ENCODE peak calls at places on chromosome 18, in seven cellular contexts. M is right lobe of liver, Q is neural progenitor cell, D is cardiac muscle cell, W is small intestine, C is mammary epithelial cell, O is left lung. X is an unnamed sample.

GRCh38 chr18:75123113-75123512 is 85.8 kb downstream of the PTGR3 start:
- DNase-seq in O (no peak), M (no peak), W (no peak), D (no peak), C (no peak), Q (no peak), X (no peak)

GRCh38 chr18:24725644-24726043 is 265.2 kb downstream of the HRH4 start:
- DNase-seq in C (no peak), Q (peak; percentile 30), W (no peak), D (no peak), M (no peak), O (no peak), X (no peak)

GRCh38 chr18:74310411-74310810 is 5.2 kb upstream of the C18orf63 start:
- DNase-seq in M (no peak), O (no peak), W (peak; percentile 70), D (peak; percentile 56), C (peak; percentile 65), Q (no peak), X (peak; percentile 69)

GRCh38 chr18:45359275-45360009 is 255.8 kb upstream of the SLC14A2 start:
- DNase-seq in Q (no peak), M (no peak), C (no peak), O (peak; percentile 44), D (no peak), W (peak; percentile 91), X (no peak)

GRCh38 chr18:78427081-78427480 is 552.5 kb upstream of the SALL3 start:
- DNase-seq in D (no peak), Q (no peak), O (no peak), W (no peak), C (no peak), M (no peak), X (no peak)

GRCh38 chr18:2534906-2535305 is 36.4 kb downstream of the METTL4 start:
- DNase-seq in D (no peak), C (no peak), W (no peak), M (no peak), O (no peak), Q (no peak), X (no peak)

GRCh38 chr18:5503740-5504139 is 40.1 kb downstream of the EPB41L3 start:
- DNase-seq in Q (no peak), D (no peak), M (no peak), C (no peak), O (no peak), W (no peak), X (no peak)

GRCh38 chr18:34592961-34593382 is 117.1 kb upstream of the DTNA start:
- DNase-seq in D (peak; percentile 71), W (peak; percentile 11), M (no peak), O (no peak), C (peak; percentile 76), Q (peak; percentile 50), X (no peak)

GRCh38 chr18:76405761-76406356 is 89.2 kb downstream of the ZNF516 start:
- DNase-seq in M (no peak), D (peak; percentile 66), Q (peak; percentile 71), W (no peak), C (peak; percentile 27), O (no peak), X (peak; percentile 67)

GRCh38 chr18:34514238-34514637 is 195.9 kb upstream of the DTNA start:
- DNase-seq in M (no peak), Q (no peak), D (no peak), O (no peak), C (peak; percentile 82), W (no peak), X (peak; percentile 79)

GRCh38 chr18:74482697-74483096 is 13.5 kb upstream of the CNDP2 start:
- DNase-seq in Q (no peak), W (no peak), M (no peak), C (no peak), O (no peak), D (no peak), X (no peak)

GRCh38 chr18:33761363-33761762 is 183.3 kb downstream of the ASXL3 start:
- DNase-seq in W (peak; percentile 35), D (peak; percentile 40), M (no peak), C (peak; percentile 12), Q (peak; percentile 15), O (no peak), X (peak; percentile 4)

GRCh38 chr18:7750095-7750663 is 183.1 kb downstream of the PTPRM start:
- DNase-seq in C (no peak), O (no peak), Q (no peak), W (no peak), M (no peak), D (no peak), X (no peak)

GRCh38 chr18:11654736-11655604 is 34.1 kb upstream of the GNAL start:
- DNase-seq in Q (peak; percentile 79), C (peak; percentile 54), M (no peak), D (peak; percentile 44), W (peak; percentile 28), O (peak; percentile 43), X (peak; percentile 62)

GRCh38 chr18:57780318-57781127 is 22.6 kb downstream of the ATP8B1 start:
- DNase-seq in D (peak; percentile 88), C (peak; percentile 76), O (no peak), W (no peak), Q (no peak), M (no peak), X (peak; percentile 82)

GRCh38 chr18:32717151-32717550 is 55.7 kb downstream of the KLHL14 start:
- DNase-seq in Q (no peak), O (no peak), W (no peak), M (no peak), D (no peak), C (no peak), X (no peak)

GRCh38 chr18:49135871-49136270 is 185.1 kb upstream of the SMAD7 start:
- DNase-seq in O (no peak), Q (no peak), M (no peak), W (no peak), C (peak; percentile 12), D (peak; percentile 21), X (peak; percentile 22)

GRCh38 chr18:29226201-29226600 is 1049.3 kb upstream of the CDH2 start:
- DNase-seq in W (no peak), Q (no peak), O (no peak), M (no peak), C (peak; percentile 42), D (peak; percentile 42), X (peak; percentile 25)

GRCh38 chr18:76351961-76352581 is 143.0 kb downstream of the ZNF516 start:
- DNase-seq in D (peak; percentile 91), Q (no peak), W (peak; percentile 3), C (peak; percentile 54), O (peak; percentile 51), M (no peak), X (peak; percentile 29)

GRCh38 chr18:21064347-21064746 is 47.3 kb downstream of the ROCK1 start:
- DNase-seq in O (no peak), M (no peak), Q (no peak), W (no peak), D (peak; percentile 8), C (no peak), X (no peak)

GRCh38 chr18:45958730-45959129 is 8.4 kb downstream of the EPG5 start:
- DNase-seq in O (no peak), Q (no peak), D (no peak), C (peak; percentile 29), W (no peak), M (no peak), X (peak; percentile 23)

GRCh38 chr18:74819433-74820059 is 221.9 kb downstream of the ZNF407 start:
- DNase-seq in O (no peak), D (no peak), W (peak; percentile 16), Q (peak; percentile 88), C (no peak), M (no peak), X (peak; percentile 45)

DNA sequence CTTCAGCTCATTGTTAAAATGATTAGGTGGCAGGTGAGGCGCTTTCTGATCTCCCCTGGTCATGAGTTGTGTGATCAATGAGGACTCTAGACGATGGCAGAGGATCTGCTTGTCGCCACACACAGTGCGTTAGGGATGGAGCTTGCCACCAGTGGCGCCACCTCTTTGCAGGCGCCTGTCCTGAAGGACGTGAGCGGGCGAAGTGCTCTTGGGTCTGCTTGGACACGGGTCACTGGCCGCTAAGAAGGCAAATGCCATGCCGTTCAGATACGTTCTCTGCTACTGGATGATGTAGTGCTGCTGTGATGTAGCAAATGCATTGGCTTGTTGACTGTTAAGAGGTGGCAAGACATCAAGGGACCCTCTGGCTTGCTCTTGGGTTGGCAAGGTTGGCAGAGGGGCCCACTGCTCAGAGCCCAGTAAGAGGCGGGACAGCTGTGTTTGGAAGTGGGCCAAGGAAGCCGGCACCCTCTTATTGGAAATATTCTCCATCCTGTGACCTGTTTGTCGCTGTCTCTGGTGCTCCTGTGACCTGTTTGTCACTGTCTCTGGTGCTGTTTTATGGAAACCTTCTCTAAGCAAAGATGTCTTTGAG is 14.5 kb downstream of the LDLRAD4 start:
- DNase-seq in C (no peak), O (no peak), Q (no peak), M (no peak), W (no peak), D (no peak), X (no peak)
- H3K4me3 ChIP-seq in C (no peak overlapping the region), O (no peak overlapping the region), Q (no peak overlapping the region), M (no peak overlapping the region), W (no peak overlapping the region), D (no peak overlapping the region), X (no peak overlapping the region)

GRCh38 chr18:47928466-47928865 is 2.0 kb downstream of the SMAD2 start:
- DNase-seq in Q (no peak), C (peak; percentile 88), D (peak; percentile 87), O (no peak), M (no peak), W (peak; percentile 18), X (peak; percentile 7)
- H3K4me1 ChIP-seq in Q (peaks cover 57% of the 10 kb centered on the region), C (peaks cover 15% of the 10 kb centered on the region), D (peaks cover 43% of the 10 kb centered on the region), O (peaks cover 59% of the 10 kb centered on the region), M (peaks cover 19% of the 10 kb centered on the region), W (peaks cover 2% of the 10 kb centered on the region), X (no peaks in the 10 kb centered on the region)

GRCh38 chr18:26656944-26657536 is 108.7 kb upstream of the KCTD1 start:
- DNase-seq in M (peak; percentile 89), O (peak; percentile 79), W (peak; percentile 43), D (peak; percentile 81), Q (peak; percentile 82), C (peak; percentile 73), X (peak; percentile 68)

GRCh38 chr18:26655614-26656400 is 107.5 kb upstream of the KCTD1 start:
- DNase-seq in M (peak; percentile 76), W (peak; percentile 15), O (peak; percentile 58), C (peak; percentile 63), Q (peak; percentile 76), D (peak; percentile 63), X (peak; percentile 59)

GRCh38 chr18:26654173-26655009 is 106.0 kb upstream of the KCTD1 start:
- DNase-seq in C (no peak), D (no peak), O (no peak), M (no peak), Q (no peak), W (no peak), X (no peak)

GRCh38 chr18:26656401-26656943 is 108.1 kb upstream of the KCTD1 start:
- DNase-seq in O (no peak), M (no peak), C (no peak), D (no peak), Q (peak; percentile 56), W (no peak), X (no peak)

GRCh38 chr18:26655010-26655613 is 106.8 kb upstream of the KCTD1 start:
- DNase-seq in C (no peak), O (no peak), D (peak; percentile 20), M (no peak), W (no peak), Q (no peak), X (no peak)
- H3K4me3 ChIP-seq in C (no peak overlapping the region), O (peak overlapping the region; percentile 60), D (peak overlapping the region; percentile 69), M (no peak overlapping the region), W (no peak overlapping the region), Q (peak overlapping the region; percentile 71), X (peak overlapping the region; percentile 77)

DNA sequence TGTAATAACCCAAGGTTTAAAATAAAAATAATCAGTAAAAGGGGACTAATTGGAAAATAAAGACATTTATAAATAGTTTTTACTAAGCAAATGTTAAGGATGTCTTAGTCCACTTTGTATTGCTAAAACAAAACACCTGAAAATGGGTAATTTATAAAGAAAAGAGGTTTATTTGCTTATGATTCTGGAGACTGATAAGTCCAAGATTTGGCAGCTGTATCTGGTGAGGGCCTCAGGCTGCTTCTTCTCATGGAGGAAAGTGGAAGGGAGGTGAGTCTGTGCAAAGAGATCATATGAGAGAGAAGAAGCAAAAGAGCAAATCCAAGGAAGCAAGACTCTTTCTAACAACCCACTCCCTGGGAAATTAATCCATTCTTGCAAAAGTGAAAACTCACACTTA is 299.5 kb downstream of the DSC3 start:
- DNase-seq in C (no peak), M (no peak), O (no peak), Q (no peak), W (no peak), D (no peak), X (no peak)
- H3K4me1 ChIP-seq in C (no peaks in the 10 kb centered on the region), M (no peaks in the 10 kb centered on the region), O (no peaks in the 10 kb centered on the region), Q (peaks cover 34% of the 10 kb centered on the region), W (no peaks in the 10 kb centered on the region), D (no peaks in the 10 kb centered on the region), X (no peaks in the 10 kb centered on the region)

X was measured in PC-3.